ENCODE peak calls at places on chromosomes 12 and 14, in seven cellular contexts. One of them, this sample, is unnamed.

GRCh38 chr12:27525373-27525772 is 1.4 kb downstream of the PPFIBP1 start:
- DNase-seq in left ventricle myocardium inferior: no peak
- DNase-seq in testis: peak; percentile 16
- DNase-seq in body of pancreas: no peak
- DNase-seq in tibial artery: peak; percentile 45
- DNase-seq in uterus: peak; percentile 51
- DNase-seq in A549: peak; percentile 42
- DNase-seq in this sample: no peak

GRCh38 chr14:104799657-104800599 is 973 bp upstream of the ZBTB42 start:
- DNase-seq in left ventricle myocardium inferior: peak; percentile 91
- DNase-seq in tibial artery: peak; percentile 84
- DNase-seq in testis: peak; percentile 82
- DNase-seq in body of pancreas: peak; percentile 93
- DNase-seq in A549: no peak
- DNase-seq in uterus: peak; percentile 90
- DNase-seq in this sample: peak; percentile 93

GRCh38 chr14:99549684-99550083 is 54.3 kb downstream of the CCDC85C start:
- DNase-seq in left ventricle myocardium inferior: no peak
- DNase-seq in body of pancreas: no peak
- DNase-seq in testis: peak; percentile 64
- DNase-seq in tibial artery: no peak
- DNase-seq in uterus: no peak
- DNase-seq in A549: no peak
- DNase-seq in this sample: no peak

GRCh38 chr12:46958599-46959290 is 120.7 kb upstream of the PCED1B start:
- DNase-seq in A549: peak; percentile 31
- DNase-seq in uterus: no peak
- DNase-seq in body of pancreas: no peak
- DNase-seq in left ventricle myocardium inferior: no peak
- DNase-seq in testis: no peak
- DNase-seq in tibial artery: no peak
- DNase-seq in this sample: no peak

GRCh38 chr12:46174061-46174662 is 94.7 kb downstream of the SLC38A1 start:
- DNase-seq in left ventricle myocardium inferior: no peak
- DNase-seq in testis: no peak
- DNase-seq in uterus: no peak
- DNase-seq in body of pancreas: no peak
- DNase-seq in A549: no peak
- DNase-seq in tibial artery: no peak
- DNase-seq in this sample: no peak

GRCh38 chr14:51147183-51147582 is 52.3 kb upstream of the TRIM9 start:
- DNase-seq in body of pancreas: no peak
- DNase-seq in testis: no peak
- DNase-seq in tibial artery: no peak
- DNase-seq in uterus: no peak
- DNase-seq in A549: no peak
- DNase-seq in left ventricle myocardium inferior: no peak
- DNase-seq in this sample: no peak

GRCh38 chr12:50066402-50066801 is 9.0 kb downstream of the ASIC1 start:
- DNase-seq in body of pancreas: no peak
- DNase-seq in left ventricle myocardium inferior: no peak
- DNase-seq in testis: no peak
- DNase-seq in tibial artery: no peak
- DNase-seq in uterus: no peak
- DNase-seq in A549: peak; percentile 72
- DNase-seq in this sample: no peak

GRCh38 chr12:94534278-94534677 is 74.6 kb upstream of the CEP83 start:
- DNase-seq in uterus: no peak
- DNase-seq in testis: no peak
- DNase-seq in body of pancreas: no peak
- DNase-seq in tibial artery: no peak
- DNase-seq in left ventricle myocardium inferior: no peak
- DNase-seq in A549: no peak
- DNase-seq in this sample: no peak

GRCh38 chr14:102352213-102352612 is 10.5 kb downstream of the CINP start:
- DNase-seq in uterus: no peak
- DNase-seq in left ventricle myocardium inferior: no peak
- DNase-seq in body of pancreas: no peak
- DNase-seq in testis: no peak
- DNase-seq in A549: no peak
- DNase-seq in tibial artery: no peak
- DNase-seq in this sample: no peak

GRCh38 chr14:58072288-58073071 is 79.5 kb downstream of the ARMH4 start:
- DNase-seq in tibial artery: peak; percentile 22
- DNase-seq in testis: peak; percentile 47
- DNase-seq in A549: peak; percentile 72
- DNase-seq in left ventricle myocardium inferior: no peak
- DNase-seq in uterus: peak; percentile 49
- DNase-seq in body of pancreas: peak; percentile 62
- DNase-seq in this sample: peak; percentile 12

GRCh38 chr12:119666900-119667576 is 895 bp upstream of the PRKAB1 start:
- DNase-seq in uterus: no peak
- DNase-seq in tibial artery: no peak
- DNase-seq in left ventricle myocardium inferior: no peak
- DNase-seq in testis: no peak
- DNase-seq in body of pancreas: no peak
- DNase-seq in A549: no peak
- DNase-seq in this sample: no peak

GRCh38 chr14:53792909-53793308 is 163.7 kb downstream of the BMP4 start:
- DNase-seq in tibial artery: no peak
- DNase-seq in left ventricle myocardium inferior: no peak
- DNase-seq in testis: no peak
- DNase-seq in A549: no peak
- DNase-seq in uterus: no peak
- DNase-seq in body of pancreas: no peak
- DNase-seq in this sample: no peak

GRCh38 chr12:51341259-51342007 is 5.0 kb downstream of the CELA1 start:
- DNase-seq in tibial artery: peak; percentile 70
- DNase-seq in left ventricle myocardium inferior: peak; percentile 30
- DNase-seq in testis: peak; percentile 84
- DNase-seq in uterus: peak; percentile 64
- DNase-seq in body of pancreas: peak; percentile 74
- DNase-seq in A549: peak; percentile 78
- DNase-seq in this sample: peak; percentile 41

GRCh38 chr14:52950898-52951729 is at the start of gene FERMT2:
- DNase-seq in body of pancreas: peak; percentile 88
- DNase-seq in left ventricle myocardium inferior: peak; percentile 92
- DNase-seq in A549: peak; percentile 86
- DNase-seq in uterus: peak; percentile 92
- DNase-seq in testis: peak; percentile 90
- DNase-seq in tibial artery: peak; percentile 84
- DNase-seq in this sample: peak; percentile 89

GRCh38 chr12:78018146-78018910 is 187.6 kb downstream of the NAV3 start:
- DNase-seq in left ventricle myocardium inferior: no peak
- DNase-seq in testis: no peak
- DNase-seq in uterus: no peak
- DNase-seq in A549: no peak
- DNase-seq in body of pancreas: peak; percentile 22
- DNase-seq in tibial artery: no peak
- DNase-seq in this sample: no peak

GRCh38 chr12:29582677-29583076 is 85.2 kb upstream of the OVCH1 start:
- DNase-seq in testis: no peak
- DNase-seq in left ventricle myocardium inferior: no peak
- DNase-seq in A549: no peak
- DNase-seq in body of pancreas: peak; percentile 15
- DNase-seq in uterus: no peak
- DNase-seq in tibial artery: no peak
- DNase-seq in this sample: no peak

GRCh38 chr12:2624543-2625266 is 170.1 kb upstream of the FKBP4 start:
- DNase-seq in body of pancreas: no peak
- DNase-seq in A549: peak; percentile 55
- DNase-seq in uterus: no peak
- DNase-seq in left ventricle myocardium inferior: no peak
- DNase-seq in tibial artery: no peak
- DNase-seq in testis: no peak
- DNase-seq in this sample: no peak

GRCh38 chr14:81801921-81802320 is 268.3 kb upstream of the SEL1L start:
- DNase-seq in body of pancreas: no peak
- DNase-seq in testis: no peak
- DNase-seq in uterus: no peak
- DNase-seq in A549: no peak
- DNase-seq in left ventricle myocardium inferior: no peak
- DNase-seq in tibial artery: no peak
- DNase-seq in this sample: no peak

GRCh38 chr12:4664111-4664510 is 15.2 kb downstream of the NDUFA9 start:
- DNase-seq in tibial artery: no peak
- DNase-seq in uterus: no peak
- DNase-seq in body of pancreas: no peak
- DNase-seq in testis: no peak
- DNase-seq in left ventricle myocardium inferior: no peak
- DNase-seq in A549: no peak
- DNase-seq in this sample: no peak

GRCh38 chr14:26966942-26967341 is 369.1 kb upstream of the NOVA1 start:
- DNase-seq in body of pancreas: no peak
- DNase-seq in A549: peak; percentile 58
- DNase-seq in tibial artery: peak; percentile 22
- DNase-seq in uterus: peak; percentile 38
- DNase-seq in testis: no peak
- DNase-seq in left ventricle myocardium inferior: no peak
- DNase-seq in this sample: no peak

GRCh38 chr12:19499030-19499429 is 59.7 kb downstream of the AEBP2 start:
- DNase-seq in testis: no peak
- DNase-seq in uterus: no peak
- DNase-seq in tibial artery: no peak
- DNase-seq in body of pancreas: peak; percentile 13
- DNase-seq in A549: no peak
- DNase-seq in left ventricle myocardium inferior: no peak
- DNase-seq in this sample: no peak

GRCh38 chr14:51396222-51396815 is 156.3 kb downstream of the TMX1 start:
- DNase-seq in testis: peak; percentile 42
- DNase-seq in A549: peak; percentile 74
- DNase-seq in left ventricle myocardium inferior: no peak
- DNase-seq in uterus: peak; percentile 57
- DNase-seq in tibial artery: peak; percentile 38
- DNase-seq in body of pancreas: peak; percentile 65
- DNase-seq in this sample: peak; percentile 66

GRCh38 chr12:113049976-113050742 is 6.4 kb upstream of the DTX1 start:
- DNase-seq in body of pancreas: peak; percentile 39
- DNase-seq in tibial artery: no peak
- DNase-seq in left ventricle myocardium inferior: no peak
- DNase-seq in uterus: no peak
- DNase-seq in testis: peak; percentile 69
- DNase-seq in A549: peak; percentile 73
- DNase-seq in this sample: no peak

GRCh38 chr14:42185718-42186117 is 579.0 kb downstream of the LRFN5 start:
- DNase-seq in left ventricle myocardium inferior: no peak
- DNase-seq in testis: no peak
- DNase-seq in body of pancreas: no peak
- DNase-seq in A549: no peak
- DNase-seq in uterus: no peak
- DNase-seq in tibial artery: no peak
- DNase-seq in this sample: no peak

GRCh38 chr12:132162508-132163031 is 18.3 kb downstream of the NOC4L start:
- DNase-seq in uterus: no peak
- DNase-seq in testis: no peak
- DNase-seq in tibial artery: peak; percentile 35
- DNase-seq in A549: no peak
- DNase-seq in body of pancreas: no peak
- DNase-seq in left ventricle myocardium inferior: no peak
- DNase-seq in this sample: peak; percentile 32

GRCh38 chr14:68936476-68936875 is 42.6 kb downstream of the ACTN1 start:
- DNase-seq in A549: no peak
- DNase-seq in left ventricle myocardium inferior: no peak
- DNase-seq in testis: no peak
- DNase-seq in uterus: no peak
- DNase-seq in body of pancreas: no peak
- DNase-seq in tibial artery: no peak
- DNase-seq in this sample: no peak
- H3K27ac ChIP-seq in A549: peak overlapping the region; percentile 99
- H3K27ac ChIP-seq in left ventricle myocardium inferior: peak overlapping the region; percentile 87
- H3K27ac ChIP-seq in testis: peak overlapping the region; percentile 77
- H3K27ac ChIP-seq in uterus: peak overlapping the region; percentile 93
- H3K27ac ChIP-seq in body of pancreas: peak overlapping the region; percentile 43
- H3K27ac ChIP-seq in tibial artery: peak overlapping the region; percentile 100
- H3K27ac ChIP-seq in this sample: peak overlapping the region; percentile 43

DNA sequence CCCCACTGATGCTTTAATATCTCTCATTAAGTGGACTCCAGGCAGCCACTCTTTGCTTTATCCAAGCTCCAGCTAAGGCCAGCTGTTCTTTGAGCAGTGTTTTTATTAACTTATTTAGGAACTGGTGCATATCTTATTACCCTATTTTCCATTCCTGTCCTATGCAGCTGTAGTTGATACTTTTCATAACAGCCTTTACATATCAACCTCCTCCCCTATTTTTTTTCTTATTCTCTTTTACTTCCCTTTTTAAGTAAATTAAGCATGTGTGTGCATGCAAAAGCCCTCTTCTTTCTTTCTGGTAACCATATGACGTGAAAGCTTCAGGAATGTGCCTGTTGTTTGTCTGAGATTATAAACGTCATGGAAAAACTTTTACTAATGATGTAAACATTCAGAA is 121.2 kb downstream of the PTPRQ start:
- DNase-seq in left ventricle myocardium inferior: no peak
- DNase-seq in uterus: no peak
- DNase-seq in testis: no peak
- DNase-seq in body of pancreas: no peak
- DNase-seq in tibial artery: no peak
- DNase-seq in A549: no peak
- DNase-seq in this sample: no peak
- H3K4me3 ChIP-seq in left ventricle myocardium inferior: no peak overlapping the region
- H3K4me3 ChIP-seq in uterus: no peak overlapping the region
- H3K4me3 ChIP-seq in testis: no peak overlapping the region
- H3K4me3 ChIP-seq in body of pancreas: no peak overlapping the region
- H3K4me3 ChIP-seq in tibial artery: no peak overlapping the region
- H3K4me3 ChIP-seq in A549: no peak overlapping the region
- H3K4me3 ChIP-seq in this sample: no peak overlapping the region

DNA sequence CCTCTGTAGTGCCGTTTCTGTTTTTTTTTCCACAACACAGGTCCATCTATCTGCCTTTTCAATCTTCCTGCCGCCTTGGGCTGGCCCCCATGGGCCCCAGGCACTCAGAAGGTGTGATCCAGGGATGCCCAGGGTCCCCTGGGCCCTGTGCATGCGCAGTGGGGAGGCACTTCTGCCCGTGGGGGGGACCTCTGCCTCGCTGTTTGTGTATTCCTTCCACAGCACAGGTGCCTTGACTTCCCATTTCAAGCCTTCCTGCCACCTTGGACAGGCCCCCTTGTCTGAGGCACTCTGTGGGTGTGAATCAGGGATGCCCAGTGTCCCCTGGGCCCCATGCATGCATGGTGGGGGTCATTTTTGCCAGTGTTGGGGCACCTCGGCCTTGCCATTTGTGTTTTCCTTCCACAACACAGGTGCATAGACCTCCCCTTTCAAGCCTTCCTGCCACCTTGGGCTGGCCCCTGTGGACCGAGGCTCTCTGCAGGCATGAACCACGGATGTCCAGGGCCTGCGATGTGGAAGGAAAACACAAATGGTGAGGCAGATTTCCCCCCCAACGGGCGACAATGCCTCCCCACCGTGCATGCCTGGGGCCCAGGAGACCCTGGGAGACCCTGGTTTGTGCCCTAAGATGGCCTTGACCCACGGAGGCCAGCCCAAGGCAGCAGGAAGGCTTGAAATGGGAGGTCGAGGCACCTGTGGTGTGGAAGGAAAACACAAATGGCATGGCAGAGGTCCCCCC is 366.5 kb downstream of the ALG10 start:
- DNase-seq in A549: no peak
- DNase-seq in testis: no peak
- DNase-seq in tibial artery: no peak
- DNase-seq in left ventricle myocardium inferior: no peak
- DNase-seq in body of pancreas: no peak
- DNase-seq in uterus: no peak
- DNase-seq in this sample: no peak
- H3K9me3 ChIP-seq in A549: no peaks in the 10 kb centered on the region
- H3K9me3 ChIP-seq in testis: no peaks in the 10 kb centered on the region
- H3K9me3 ChIP-seq in tibial artery: no peaks in the 10 kb centered on the region
- H3K9me3 ChIP-seq in left ventricle myocardium inferior: peaks cover 57% of the 10 kb centered on the region
- H3K9me3 ChIP-seq in body of pancreas: peaks cover 2% of the 10 kb centered on the region
- H3K9me3 ChIP-seq in uterus: no peaks in the 10 kb centered on the region
- H3K9me3 ChIP-seq in this sample: no peaks in the 10 kb centered on the region

GRCh38 chr14:70982204-70982603 is 74.9 kb downstream of the PCNX1 start:
- DNase-seq in body of pancreas: no peak
- DNase-seq in testis: no peak
- DNase-seq in tibial artery: no peak
- DNase-seq in left ventricle myocardium inferior: no peak
- DNase-seq in A549: no peak
- DNase-seq in uterus: no peak
- DNase-seq in this sample: no peak
- H3K27ac ChIP-seq in body of pancreas: no peak overlapping the region
- H3K27ac ChIP-seq in testis: no peak overlapping the region
- H3K27ac ChIP-seq in tibial artery: no peak overlapping the region
- H3K27ac ChIP-seq in left ventricle myocardium inferior: no peak overlapping the region
- H3K27ac ChIP-seq in A549: no peak overlapping the region
- H3K27ac ChIP-seq in uterus: no peak overlapping the region
- H3K27ac ChIP-seq in this sample: no peak overlapping the region

This sample was measured in psoas muscle.